ENCODE peak calls at places on chromosome 12, in seven cellular contexts. G is BE2C, C is tibial nerve, R is suprapubic skin, P is pancreas, F is gastrocnemius medialis, M is stomach. O is an unnamed sample. For H3K4me1, the result is how much of the 10 kb centered on the place peaks cover.

GRCh38 chr12:95116341-95116740 is 42.9 kb upstream of the NR2C1 start:
- DNase-seq in G (no peak), C (no peak), R (no peak), P (no peak), F (no peak), M (no peak), O (no peak)

GRCh38 chr12:47988073-47989022 is 15.9 kb downstream of the COL2A1 start:
- DNase-seq in G (no peak), C (no peak), R (peak), P (no peak), F (no peak), M (no peak), O (no peak)

GRCh38 chr12:14567311-14568195 is at the start of gene PLBD1:
- DNase-seq in G (peak), C (no peak), R (peak), P (peak), F (peak), M (peak), O (peak)

GRCh38 chr12:73421832-73422231 is 1115.8 kb upstream of the ATXN7L3B start:
- DNase-seq in G (no peak), C (no peak), R (no peak), P (no peak), F (no peak), M (no peak), O (no peak)

GRCh38 chr12:93214523-93215289 is 163.0 kb upstream of the NUDT4 start:
- DNase-seq in G (no peak), C (no peak), R (no peak), P (no peak), F (no peak), M (no peak), O (no peak)

GRCh38 chr12:1559729-1560128 is 34.7 kb downstream of the FBXL14 start:
- DNase-seq in G (no peak), C (no peak), R (no peak), P (no peak), F (no peak), M (no peak), O (no peak)

GRCh38 chr12:40622246-40622838 is 69.9 kb upstream of the CNTN1 start:
- DNase-seq in G (peak), C (peak), R (peak), P (peak), F (no peak), M (peak), O (peak)

GRCh38 chr12:39581592-39581991 is 38.0 kb downstream of the ABCD2 start:
- DNase-seq in G (no peak), C (no peak), R (no peak), P (no peak), F (no peak), M (no peak), O (no peak)

GRCh38 chr12:3003593-3003992 is 44.4 kb downstream of the TEAD4 start:
- DNase-seq in G (no peak), C (no peak), R (no peak), P (peak), F (peak), M (no peak), O (no peak)

GRCh38 chr12:90978117-90978770 is 23.3 kb upstream of the CCER1 start:
- DNase-seq in G (no peak), C (no peak), R (no peak), P (no peak), F (no peak), M (no peak), O (no peak)

GRCh38 chr12:103909811-103910210 is 20.4 kb upstream of the HSP90B1 start:
- DNase-seq in G (no peak), C (no peak), R (no peak), P (no peak), F (no peak), M (no peak), O (no peak)

GRCh38 chr12:10140001-10140400 is 10.0 kb upstream of the CLEC7A start:
- DNase-seq in G (no peak), C (no peak), R (no peak), P (no peak), F (no peak), M (no peak), O (no peak)

GRCh38 chr12:106918746-106919145 is 37.0 kb upstream of the TMEM263 start:
- DNase-seq in G (peak), C (no peak), R (no peak), P (no peak), F (no peak), M (no peak), O (no peak)

GRCh38 chr12:70430400-70430799 is 64.3 kb downstream of the KCNMB4 start:
- DNase-seq in G (no peak), C (no peak), R (no peak), P (no peak), F (no peak), M (no peak), O (no peak)

GRCh38 chr12:13002301-13003097 is 2.4 kb upstream of the HEBP1 start:
- DNase-seq in G (no peak), C (no peak), R (no peak), P (no peak), F (no peak), M (no peak), O (no peak)

GRCh38 chr12:126891789-126892188 is 1375.2 kb upstream of the TMEM132C start:
- DNase-seq in G (no peak), C (no peak), R (no peak), P (no peak), F (no peak), M (no peak), O (no peak)

GRCh38 chr12:12474931-12475485 is 87.7 kb downstream of the DUSP16 start:
- DNase-seq in G (no peak), C (no peak), R (no peak), P (no peak), F (no peak), M (no peak), O (no peak)

GRCh38 chr12:10632226-10632625 is 18.8 kb upstream of the MAGOHB start:
- DNase-seq in G (no peak), C (no peak), R (no peak), P (no peak), F (no peak), M (no peak), O (no peak)

GRCh38 chr12:57475271-57476161 is 4.2 kb downstream of the ARHGAP9 start:
- DNase-seq in G (peak), C (no peak), R (no peak), P (no peak), F (no peak), M (no peak), O (no peak)
- H3K4me1 ChIP-seq in G (under half), C (under half), R (under half), P (under half), F (under half), M (under half), O (under half)

GRCh38 chr12:130213249-130213648 is 51.0 kb downstream of the FZD10 start:
- DNase-seq in G (no peak), C (no peak), R (no peak), P (no peak), F (no peak), M (no peak), O (no peak)

GRCh38 chr12:130220361-130220760 is 58.1 kb downstream of the FZD10 start:
- DNase-seq in G (no peak), C (no peak), R (no peak), P (no peak), F (no peak), M (no peak), O (no peak)

GRCh38 chr12:130218682-130219081 is 56.4 kb downstream of the FZD10 start:
- DNase-seq in G (no peak), C (no peak), R (no peak), P (no peak), F (no peak), M (no peak), O (no peak)

GRCh38 chr12:130212384-130212783 is 50.1 kb downstream of the FZD10 start:
- DNase-seq in G (no peak), C (no peak), R (no peak), P (no peak), F (no peak), M (no peak), O (no peak)

GRCh38 chr12:130214686-130215370 is 52.6 kb downstream of the FZD10 start:
- DNase-seq in G (no peak), C (no peak), R (no peak), P (no peak), F (no peak), M (no peak), O (no peak)
- TF ChIP-seq CTCF in G (no peak), C (no peak), R (peak), P (no peak), F (no peak), M (no peak), O (no peak)

GRCh38 chr12:19230896-19231295 is 101.4 kb downstream of the PLEKHA5 start:
- DNase-seq in G (no peak), C (no peak), R (no peak), P (no peak), F (no peak), M (no peak), O (no peak)
- H3K4me1 ChIP-seq in G (under half), C (under half), R (under half), P (under half), F (under half), M (half or more), O (under half)

GRCh38 chr12:49091836-49092085 is 2.8 kb downstream of the DHH start:
- DNase-seq in G (no peak), C (no peak), R (no peak), P (no peak), F (no peak), M (no peak), O (no peak)

GRCh38 chr12:49092816-49093406 is 1.7 kb downstream of the DHH start:
- DNase-seq in G (no peak), C (no peak), R (no peak), P (no peak), F (no peak), M (no peak), O (no peak)

GRCh38 chr12:49093746-49094103 is 876 bp downstream of the DHH start:
- DNase-seq in G (no peak), C (no peak), R (no peak), P (no peak), F (no peak), M (no peak), O (no peak)

GRCh38 chr12:49091056-49091835 is 3.4 kb downstream of the DHH start:
- DNase-seq in G (no peak), C (no peak), R (no peak), P (no peak), F (no peak), M (no peak), O (no peak)

DNA sequence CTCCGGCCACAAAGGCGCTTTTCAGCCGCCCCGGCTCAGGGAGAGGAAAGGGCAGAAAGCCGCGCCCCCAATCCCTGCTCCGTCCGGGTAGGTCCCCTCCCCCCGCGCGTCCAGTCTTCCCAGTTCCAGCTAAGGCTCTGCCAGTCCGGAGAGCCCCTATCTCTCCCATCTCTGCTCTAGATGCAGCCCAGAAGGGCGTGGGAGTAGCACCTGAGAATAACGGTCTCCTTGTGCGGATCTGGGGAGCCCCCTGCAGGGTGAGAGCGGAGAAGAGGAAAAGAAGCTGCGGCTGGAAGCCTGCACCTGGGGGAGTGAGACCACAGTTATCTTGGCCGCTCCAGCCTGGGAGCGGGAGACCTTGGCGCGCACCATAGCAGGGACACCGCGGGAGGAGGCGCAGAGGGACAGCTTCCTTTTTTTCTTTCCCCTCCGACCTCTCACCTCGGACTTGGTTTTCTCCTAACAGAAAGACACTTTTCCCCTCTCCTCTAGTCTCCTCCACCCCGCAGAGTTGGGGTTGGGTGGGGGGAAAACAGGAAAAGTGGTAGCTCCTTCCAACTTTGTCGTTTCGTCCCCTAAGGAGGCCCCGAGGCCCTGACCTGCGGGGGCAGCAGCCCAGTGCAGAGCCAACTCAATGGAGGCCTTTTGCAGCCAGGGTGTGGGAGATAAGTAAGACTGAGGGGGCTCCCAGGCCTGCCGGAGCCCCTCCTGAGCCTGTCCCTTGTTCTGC is 2.4 kb downstream of the DHH start:
- DNase-seq in G (peak), C (peak), R (no peak), P (no peak), F (no peak), M (no peak), O (no peak)
- TF ChIP-seq CTCF in G (peak), C (no peak), R (peak), P (no peak), F (no peak), M (no peak), O (peak)

GRCh38 chr12:66060361-66060907 is 70.1 kb downstream of the LLPH start:
- DNase-seq in G (no peak), C (no peak), R (no peak), P (no peak), F (no peak), M (no peak), O (no peak)

GRCh38 chr12:66061076-66061475 is 69.5 kb downstream of the LLPH start:
- DNase-seq in G (no peak), C (no peak), R (no peak), P (no peak), F (no peak), M (no peak), O (no peak)

GRCh38 chr12:66062280-66062605 is 68.3 kb downstream of the LLPH start:
- DNase-seq in G (no peak), C (no peak), R (no peak), P (no peak), F (no peak), M (no peak), O (no peak)

GRCh38 chr12:66059670-66060069 is 70.9 kb downstream of the LLPH start:
- DNase-seq in G (no peak), C (no peak), R (no peak), P (no peak), F (no peak), M (no peak), O (no peak)

GRCh38 chr12:66061557-66062279 is 68.8 kb downstream of the LLPH start:
- DNase-seq in G (no peak), C (no peak), R (no peak), P (no peak), F (no peak), M (no peak), O (no peak)
- H3K4me1 ChIP-seq in G (under half), C (under half), R (under half), P (under half), F (under half), M (under half), O (under half)

GRCh38 chr12:122350444-122350843 is 72.0 kb downstream of the CLIP1 start:
- DNase-seq in G (peak), C (no peak), R (no peak), P (no peak), F (no peak), M (no peak), O (no peak)
- TF ChIP-seq CTCF in G (peak), C (no peak), R (peak), P (no peak), F (peak), M (no peak), O (peak)

GRCh38 chr12:31522607-31523006 is 68.3 kb downstream of the DENND5B start:
- DNase-seq in G (no peak), C (no peak), R (no peak), P (no peak), F (no peak), M (no peak), O (no peak)
- H3K4me1 ChIP-seq in G (under half), C (under half), R (under half), P (under half), F (half or more), M (under half), O (under half)

DNA sequence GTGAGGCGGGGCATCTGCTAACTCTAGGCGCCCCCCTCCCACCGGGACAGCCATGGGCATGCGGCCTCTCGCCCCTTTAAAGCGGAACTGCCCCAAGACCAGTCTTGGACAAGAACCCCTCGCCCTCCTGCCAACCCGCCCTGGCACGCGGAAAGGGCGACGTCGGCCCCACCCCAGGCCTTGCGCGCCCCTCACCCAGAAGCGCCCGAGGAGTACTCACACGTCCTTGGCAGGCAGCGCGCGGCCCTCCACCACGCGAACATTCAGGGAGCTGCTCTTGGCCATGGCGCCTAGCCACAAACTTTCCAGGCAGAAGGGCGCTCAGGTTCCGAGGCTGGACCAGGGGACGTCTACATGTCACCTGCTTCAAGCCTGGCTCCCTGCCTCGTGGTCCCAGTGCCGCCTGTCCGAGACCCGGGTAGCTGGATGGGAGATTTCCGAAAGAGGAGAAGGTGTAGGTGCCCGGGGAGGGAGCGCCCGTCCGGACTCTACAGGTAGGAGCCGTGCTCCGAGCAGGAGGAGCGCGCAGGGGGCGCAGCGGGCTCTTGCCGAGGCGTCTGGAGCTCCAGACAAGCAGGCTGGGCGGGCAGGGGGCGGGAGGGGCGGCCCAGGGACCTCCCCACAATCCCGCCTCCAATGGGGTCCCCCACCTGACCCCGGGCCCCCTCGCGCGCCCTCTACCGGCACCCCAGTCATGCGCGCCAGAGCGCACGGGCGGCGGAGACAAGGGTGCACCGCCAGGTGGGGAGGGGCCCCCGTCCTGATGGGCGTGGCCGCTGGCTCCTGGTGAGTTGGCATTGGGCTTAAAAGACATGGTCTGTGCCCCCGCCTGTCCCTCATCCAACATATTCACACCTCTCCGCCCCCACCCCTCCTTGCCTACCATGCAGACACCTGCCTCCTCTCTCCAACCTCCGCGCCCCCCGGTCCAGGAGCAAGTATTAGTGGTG is at the start of gene RASAL1:
- DNase-seq in G (peak), C (no peak), R (no peak), P (peak), F (no peak), M (peak), O (no peak)
- TF ChIP-seq CTCF in G (peak), C (peak), R (peak), P (peak), F (no peak), M (no peak), O (no peak)

GRCh38 chr12:52049286-52049685 is 2.0 kb upstream of the NR4A1 start:
- DNase-seq in G (no peak), C (no peak), R (no peak), P (no peak), F (no peak), M (no peak), O (no peak)
- H3K4me1 ChIP-seq in G (under half), C (under half), R (half or more), P (under half), F (half or more), M (half or more), O (under half)

O was measured in ascending aorta.